ENCODE peak calls at places on chromosomes 16 and 17, in seven cellular contexts. J is HCT116, K is K562, N is HepG2, B is H1, C is SK-N-SH, Y is GM12878. R is an unnamed sample.

GRCh38 chr17:63841350-63842172 is 924 bp downstream of the SMARCD2 start:
- DNase-seq in N (peak), C (peak), B (no peak), J (no peak), Y (no peak), K (peak), R (no peak)

GRCh38 chr16:1613728-1614225 is 1.6 kb downstream of the CRAMP1 start:
- DNase-seq in K (peak), B (no peak), C (no peak), Y (no peak), J (no peak), N (no peak), R (no peak)

GRCh38 chr16:72126429-72126765 is 32.8 kb downstream of the DHX38 start:
- DNase-seq in C (no peak), K (no peak), J (no peak), N (peak), Y (no peak), B (no peak), R (no peak)

GRCh38 chr17:17324616-17325015 is 21.4 kb downstream of the NT5M start:
- DNase-seq in N (no peak), B (no peak), J (no peak), C (no peak), K (no peak), Y (no peak), R (no peak)

GRCh38 chr16:360698-361336 is 8.3 kb upstream of the AXIN1 start:
- DNase-seq in K (no peak), C (no peak), Y (no peak), N (no peak), B (no peak), J (no peak), R (no peak)

GRCh38 chr16:9176547-9177418 is 85.3 kb downstream of the HAPSTR1 start:
- DNase-seq in C (no peak), B (no peak), N (peak), K (no peak), J (no peak), Y (no peak), R (no peak)

GRCh38 chr16:67428146-67428731 is 2.7 kb upstream of the HSD11B2 start:
- DNase-seq in N (peak), Y (no peak), K (peak), J (peak), B (peak), C (peak), R (peak)

GRCh38 chr16:85361441-85362118 is 249.3 kb upstream of the CIBAR2 start:
- DNase-seq in Y (no peak), J (no peak), K (no peak), B (no peak), C (peak), N (no peak), R (no peak)

GRCh38 chr16:7113949-7114348 is 218.7 kb upstream of the RBFOX1 start:
- DNase-seq in J (no peak), B (no peak), K (no peak), Y (no peak), N (no peak), C (no peak), R (no peak)

GRCh38 chr17:81537343-81537855 is 9.2 kb downstream of the FSCN2 start:
- DNase-seq in Y (no peak), N (no peak), K (no peak), B (peak), C (peak), J (peak), R (no peak)

GRCh38 chr16:5508371-5508770 is 410.8 kb upstream of the EEF2KMT start:
- DNase-seq in K (peak), C (no peak), B (no peak), N (no peak), Y (no peak), J (no peak), R (no peak)

GRCh38 chr17:64231567-64232141 is 31.4 kb downstream of the TEX2 start:
- DNase-seq in J (no peak), Y (no peak), B (no peak), N (no peak), K (peak), C (no peak), R (no peak)

GRCh38 chr17:81578038-81578441 is 25.9 kb upstream of the FAAP100 start:
- DNase-seq in J (no peak), B (no peak), N (peak), K (no peak), C (no peak), Y (no peak), R (no peak)

GRCh38 chr17:37527249-37527851 is 37.7 kb downstream of the DUSP14 start:
- DNase-seq in C (peak), Y (no peak), K (peak), J (peak), N (peak), B (peak), R (peak)

GRCh38 chr16:5072334-5073278 is 963 bp downstream of the ALG1 start:
- DNase-seq in C (peak), J (no peak), K (no peak), B (no peak), Y (no peak), N (no peak), R (no peak)

GRCh38 chr17:51035436-51035835 is 85.2 kb downstream of the SPAG9 start:
- DNase-seq in Y (no peak), N (no peak), K (no peak), B (no peak), C (no peak), J (no peak), R (peak)

GRCh38 chr16:58234831-58235595 is 37.1 kb upstream of the CSNK2A2 start:
- DNase-seq in J (no peak), C (no peak), K (no peak), B (no peak), Y (no peak), N (no peak), R (no peak)

GRCh38 chr17:77089118-77089477 is 51.7 kb upstream of the SEC14L1 start:
- DNase-seq in B (no peak), J (no peak), C (no peak), Y (no peak), N (peak), K (peak), R (no peak)

GRCh38 chr16:71339481-71340171 is 18.9 kb upstream of the CALB2 start:
- DNase-seq in N (no peak), Y (no peak), K (no peak), C (no peak), B (no peak), J (no peak), R (no peak)

GRCh38 chr16:24990803-24991202 is 24.4 kb downstream of the ARHGAP17 start:
- DNase-seq in C (no peak), K (no peak), J (no peak), Y (no peak), B (no peak), N (no peak), R (no peak)

GRCh38 chr17:37844158-37844976 is 79.8 kb upstream of the TBC1D3K start:
- DNase-seq in B (peak), Y (no peak), J (peak), C (peak), N (peak), K (peak), R (no peak)

GRCh38 chr17:66474258-66474657 is 171.8 kb downstream of the PRKCA start:
- DNase-seq in K (no peak), C (no peak), J (no peak), B (no peak), Y (no peak), N (no peak), R (peak)

DNA sequence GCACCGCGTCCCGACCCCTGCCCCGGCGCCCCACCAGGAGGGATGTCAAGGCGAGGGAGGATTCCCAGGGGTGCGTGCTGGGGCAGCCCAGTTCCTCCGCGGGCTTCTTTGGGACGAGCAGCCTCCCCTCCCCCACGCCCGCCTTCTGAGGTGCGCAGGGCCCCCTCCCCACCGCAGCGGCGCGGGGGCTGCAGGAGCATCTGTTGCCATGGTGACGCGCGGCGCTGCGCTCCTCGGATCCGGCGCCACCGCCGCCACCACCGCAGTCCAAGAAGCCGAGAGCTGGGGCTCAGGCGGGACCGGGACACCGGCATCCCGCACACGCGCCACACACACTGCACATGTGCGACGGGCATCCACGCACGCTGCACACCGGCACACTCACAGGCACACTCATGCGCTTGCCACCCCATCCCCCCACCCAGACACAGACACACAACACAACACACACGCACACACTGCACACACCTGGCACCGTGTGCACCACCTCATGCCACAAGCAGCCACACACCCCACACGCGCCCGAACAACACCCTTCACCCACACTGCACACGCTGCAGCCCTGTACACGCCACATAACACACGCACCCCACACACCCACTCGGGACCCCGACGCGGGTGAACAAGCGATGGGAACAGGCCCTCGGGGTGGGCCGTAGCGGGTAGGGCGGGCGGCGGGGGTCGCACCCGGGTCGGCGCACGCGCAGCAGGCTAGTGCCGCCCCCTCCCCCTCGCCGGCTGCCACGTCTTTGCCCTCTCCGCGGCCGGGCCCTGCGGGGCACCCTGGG is 17.0 kb downstream of the ENPP7 start:
- DNase-seq in K (no peak), J (no peak), B (no peak), C (peak), N (no peak), Y (no peak), R (no peak)
- TF ChIP-seq YY1 in K (no peak), J (no peak), B (no peak), C (no peak), N (no peak), Y (no peak), R (no peak)

GRCh38 chr17:61411114-61411943 is 11.7 kb downstream of the TBX2 start:
- DNase-seq in K (no peak), B (peak), N (no peak), J (no peak), C (peak), Y (no peak), R (no peak)
- TF ChIP-seq YY1 in K (no peak), B (no peak), N (no peak), J (no peak), C (peak), Y (no peak), R (no peak)

DNA sequence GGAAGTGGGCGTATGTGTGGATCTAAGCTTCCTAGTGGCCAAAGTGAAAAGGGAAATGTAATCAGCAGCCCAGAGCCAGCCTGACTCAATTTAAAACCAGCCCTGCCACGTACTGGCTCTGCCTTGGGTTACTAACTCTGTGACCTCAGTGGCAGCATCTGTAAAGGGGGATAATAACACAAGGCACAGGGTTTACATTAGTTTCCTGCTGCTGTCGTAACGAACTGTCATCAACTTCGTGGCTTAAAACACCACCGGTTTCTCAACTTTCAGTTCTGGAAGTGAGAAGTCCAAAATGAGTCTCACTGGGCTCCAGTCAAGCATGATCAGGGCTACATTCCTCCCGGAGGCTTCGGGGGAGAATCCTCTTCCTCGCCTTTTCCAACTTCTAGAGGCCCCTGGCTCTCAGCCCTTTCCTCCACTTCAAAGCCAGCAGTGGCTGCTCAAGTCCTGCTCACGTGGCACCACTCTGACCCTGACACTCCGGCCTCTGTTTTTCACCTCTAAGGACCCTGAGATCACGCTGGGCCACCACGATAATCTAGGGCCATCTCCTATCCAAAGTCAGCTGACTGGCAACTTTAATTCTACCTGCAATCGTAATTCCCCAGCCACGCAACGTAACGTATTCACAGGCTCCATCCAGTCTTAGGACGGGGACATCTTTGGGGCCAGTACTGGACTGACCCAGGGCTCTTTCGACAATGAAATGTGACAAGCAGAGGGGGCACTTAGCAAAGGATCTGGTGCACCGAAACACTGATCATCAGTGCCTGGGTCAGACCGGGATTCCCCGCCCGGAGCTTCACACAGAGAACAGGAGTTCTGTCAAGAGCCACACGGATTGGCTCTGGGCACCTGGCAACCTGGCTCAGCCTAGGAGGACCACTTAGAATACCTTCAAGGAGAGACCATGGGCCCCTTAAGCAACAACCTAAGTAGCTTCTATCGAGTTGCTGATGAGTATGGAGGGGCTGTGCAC is 14.5 kb downstream of the TMC6 start:
- DNase-seq in C (no peak), K (no peak), N (no peak), J (no peak), Y (no peak), B (no peak), R (no peak)
- TF ChIP-seq YY1 in C (no peak), K (no peak), N (no peak), J (no peak), Y (no peak), B (no peak), R (no peak)

GRCh38 chr17:45316271-45317112 is at the start of gene MAP3K14:
- DNase-seq in J (no peak), B (peak), Y (no peak), C (peak), K (no peak), N (peak), R (no peak)
- TF ChIP-seq YY1 in J (no peak), B (no peak), Y (peak), C (no peak), K (peak), N (peak), R (no peak)

DNA sequence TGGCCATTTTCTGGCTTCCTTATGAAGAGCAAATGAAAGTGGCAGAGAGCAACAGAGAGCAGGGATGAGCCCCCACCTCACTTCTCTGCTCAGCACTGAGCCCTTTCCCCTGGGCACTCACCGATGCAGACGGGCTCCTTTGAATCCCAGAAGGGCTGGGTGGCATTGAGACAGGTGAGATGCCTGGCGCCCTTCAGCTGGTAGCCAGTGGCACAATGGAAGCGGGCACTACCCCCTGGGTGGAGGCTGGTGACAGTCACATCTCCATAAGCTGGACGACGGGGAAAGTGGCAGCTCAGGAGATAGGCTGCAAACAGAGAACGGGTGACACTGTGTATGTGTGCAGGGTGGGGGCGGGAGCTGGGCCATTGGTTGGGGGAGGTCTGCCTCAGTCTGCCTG is 12.5 kb upstream of the PHF12 start:
- DNase-seq in B (no peak), J (no peak), N (no peak), C (peak), K (no peak), Y (no peak), R (no peak)
- TF ChIP-seq YY1 in B (no peak), J (no peak), N (no peak), C (no peak), K (no peak), Y (no peak), R (no peak)

R was measured in NT2/D1.